ENCODE peak calls at places on chromosome 11, in nine cellular contexts. S is neural crest cell, W is fibroblast of pulmonary artery, Z is A549, P is GM12878, R is fibroblast of the aortic adventitia, Y is GM13976, F is activated B cell treated with CpG ODN at 0.5 μM for 24 hours, U is heart left ventricle. E is an unnamed sample.

GRCh38 chr11:10400856-10401255 is 54.2 kb upstream of the AMPD3 start:
- DNase-seq in S (no peak), W (no peak), Z (no peak), P (no peak), R (no peak), Y (no peak), F (no peak), U (no peak), E (no peak)

GRCh38 chr11:123301696-123302400 is 106.8 kb upstream of the CLMP start:
- DNase-seq in S (peak; percentile 78), W (peak; percentile 39), Z (peak; percentile 29), P (peak; percentile 32), R (peak; percentile 25), Y (peak; percentile 90), F (peak; percentile 65), U (peak; percentile 56), E (peak; percentile 89)

GRCh38 chr11:126282742-126283591 is at the start of gene TIRAP:
- DNase-seq in S (peak; percentile 43), W (peak; percentile 44), Z (peak; percentile 46), P (no peak), R (peak; percentile 42), Y (peak; percentile 73), F (peak; percentile 68), U (peak; percentile 73), E (peak; percentile 62)

GRCh38 chr11:122354029-122354697 is 238.1 kb upstream of the BLID start:
- DNase-seq in S (no peak), W (peak; percentile 22), Z (no peak), P (no peak), R (peak; percentile 81), Y (no peak), F (no peak), U (no peak), E (no peak)

GRCh38 chr11:8803973-8804372 is 107.0 kb upstream of the AKIP1 start:
- DNase-seq in S (no peak), W (no peak), Z (no peak), P (no peak), R (no peak), Y (no peak), F (no peak), U (peak; percentile 55), E (no peak)

GRCh38 chr11:46920709-46921108 is 2.4 kb upstream of the LRP4 start:
- DNase-seq in S (no peak), W (peak; percentile 91), Z (peak; percentile 74), P (no peak), R (peak; percentile 97), Y (no peak), F (no peak), U (peak; percentile 74), E (no peak)

GRCh38 chr11:65852508-65853248 is 5.3 kb downstream of the CFL1 start:
- DNase-seq in S (no peak), W (no peak), Z (no peak), P (no peak), R (no peak), Y (no peak), F (no peak), U (no peak), E (no peak)

GRCh38 chr11:3121416-3121815 is 43.7 kb downstream of the OSBPL5 start:
- DNase-seq in S (no peak), W (no peak), Z (no peak), P (no peak), R (no peak), Y (no peak), F (no peak), U (peak; percentile 9), E (no peak)

GRCh38 chr11:32562839-32563599 is 20.6 kb upstream of the EIF3M start:
- DNase-seq in S (no peak), W (peak; percentile 42), Z (no peak), P (no peak), R (peak; percentile 68), Y (no peak), F (no peak), U (no peak), E (no peak)

GRCh38 chr11:123640677-123641494 is 13.5 kb downstream of the SCN3B start:
- DNase-seq in S (peak; percentile 52), W (peak; percentile 45), Z (peak; percentile 35), P (no peak), R (peak; percentile 45), Y (peak; percentile 78), F (peak; percentile 33), U (peak; percentile 40), E (peak; percentile 71)

GRCh38 chr11:128467610-128468041 is 119.7 kb downstream of the ETS1 start:
- DNase-seq in S (peak; percentile 21), W (peak; percentile 94), Z (peak; percentile 75), P (no peak), R (peak; percentile 90), Y (no peak), F (no peak), U (peak; percentile 64), E (no peak)

GRCh38 chr11:19524171-19524671 is 188.4 kb upstream of the NAV2 start:
- DNase-seq in S (no peak), W (peak; percentile 20), Z (no peak), P (no peak), R (peak; percentile 24), Y (no peak), F (no peak), U (no peak), E (no peak)

GRCh38 chr11:74033046-74033445 is 24.2 kb upstream of the UCP3 start:
- DNase-seq in S (no peak), W (no peak), Z (no peak), P (no peak), R (no peak), Y (no peak), F (no peak), U (no peak), E (no peak)

GRCh38 chr11:73430326-73430725 is 54.1 kb downstream of the RELT start:
- DNase-seq in S (no peak), W (no peak), Z (no peak), P (no peak), R (no peak), Y (no peak), F (no peak), U (no peak), E (no peak)

DNA sequence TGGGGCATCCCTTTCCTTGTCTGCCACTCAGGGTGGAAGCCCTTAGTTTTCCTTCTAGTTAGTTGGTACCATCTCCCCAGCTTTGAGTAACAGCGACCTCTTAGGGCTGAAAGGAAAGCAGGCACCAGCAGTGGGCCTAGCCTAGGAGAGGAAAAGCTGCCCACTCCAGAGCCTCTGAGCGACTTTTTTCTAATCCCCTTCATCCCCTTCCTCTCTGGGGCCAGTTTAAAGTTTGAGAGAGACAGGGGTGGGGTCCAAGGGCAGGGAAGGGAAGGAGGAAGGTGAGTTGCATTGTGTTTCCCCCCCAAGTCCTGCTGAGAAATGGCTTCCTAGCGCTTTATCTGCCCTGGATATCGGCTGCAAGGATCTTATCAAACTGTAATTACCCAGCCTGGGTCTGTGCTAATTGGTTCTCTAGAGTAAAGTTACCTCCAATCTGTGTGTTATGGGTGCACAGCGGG is 573.9 kb upstream of the CADM1 start:
- DNase-seq in S (peak; percentile 22), W (no peak), Z (no peak), P (no peak), R (no peak), Y (peak; percentile 43), F (no peak), U (no peak), E (peak; percentile 36)
- TF ChIP-seq CTCF in S (peak; percentile 55), W (no peak), Z (no peak), P (peak; percentile 63), R (no peak), Y (peak; percentile 68), F (no peak), U (peak; percentile 17), E (peak; percentile 47)

DNA sequence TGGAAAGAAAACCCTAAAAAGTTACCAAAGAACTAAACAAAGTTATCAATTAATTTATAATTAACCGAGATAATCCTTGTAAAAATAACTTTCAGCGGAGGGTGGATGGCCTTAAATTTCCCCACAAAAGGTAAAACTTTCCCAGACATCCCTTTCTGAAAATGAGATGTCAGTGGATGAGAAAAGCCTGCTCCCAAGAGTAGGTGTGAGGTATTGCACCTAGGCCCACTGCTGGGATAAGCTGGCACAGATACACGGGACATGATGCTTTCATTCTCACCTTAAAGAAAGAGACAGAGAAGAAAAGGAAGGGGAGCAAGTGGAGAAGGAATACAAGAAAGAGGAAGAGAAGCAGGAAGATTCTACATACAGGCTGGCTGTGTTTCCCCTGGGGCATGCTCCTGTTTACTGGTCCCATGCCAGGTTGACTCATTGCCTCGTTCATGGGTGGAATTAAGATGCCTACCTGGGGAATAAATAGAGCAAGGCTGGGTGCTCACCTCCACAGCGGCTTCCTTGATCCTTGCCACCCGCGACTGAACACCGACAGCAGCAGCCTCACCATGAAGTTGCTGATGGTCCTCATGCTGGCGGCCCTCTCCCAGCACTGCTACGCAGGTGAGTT is at the start of gene SCGB2A2:
- DNase-seq in S (no peak), W (no peak), Z (no peak), P (no peak), R (no peak), Y (no peak), F (no peak), U (no peak), E (no peak)
- TF ChIP-seq CTCF in S (peak; percentile 24), W (peak; percentile 16), Z (peak; percentile 15), P (peak; percentile 23), R (peak; percentile 5), Y (no peak), F (no peak), U (peak; percentile 9), E (no peak)

GRCh38 chr11:106288988-106289387 is 211.5 kb downstream of the AASDHPPT start:
- DNase-seq in S (no peak), W (no peak), Z (no peak), P (no peak), R (no peak), Y (no peak), F (no peak), U (no peak), E (no peak)

GRCh38 chr11:106286881-106287504 is 209.5 kb downstream of the AASDHPPT start:
- DNase-seq in S (no peak), W (no peak), Z (no peak), P (no peak), R (no peak), Y (no peak), F (no peak), U (no peak), E (no peak)

GRCh38 chr11:106288057-106288456 is 210.6 kb downstream of the AASDHPPT start:
- DNase-seq in S (no peak), W (no peak), Z (no peak), P (no peak), R (no peak), Y (no peak), F (no peak), U (no peak), E (no peak)
- TF ChIP-seq CTCF in S (no peak), W (no peak), Z (no peak), P (no peak), R (no peak), Y (no peak), F (no peak), U (no peak), E (no peak)

DNA sequence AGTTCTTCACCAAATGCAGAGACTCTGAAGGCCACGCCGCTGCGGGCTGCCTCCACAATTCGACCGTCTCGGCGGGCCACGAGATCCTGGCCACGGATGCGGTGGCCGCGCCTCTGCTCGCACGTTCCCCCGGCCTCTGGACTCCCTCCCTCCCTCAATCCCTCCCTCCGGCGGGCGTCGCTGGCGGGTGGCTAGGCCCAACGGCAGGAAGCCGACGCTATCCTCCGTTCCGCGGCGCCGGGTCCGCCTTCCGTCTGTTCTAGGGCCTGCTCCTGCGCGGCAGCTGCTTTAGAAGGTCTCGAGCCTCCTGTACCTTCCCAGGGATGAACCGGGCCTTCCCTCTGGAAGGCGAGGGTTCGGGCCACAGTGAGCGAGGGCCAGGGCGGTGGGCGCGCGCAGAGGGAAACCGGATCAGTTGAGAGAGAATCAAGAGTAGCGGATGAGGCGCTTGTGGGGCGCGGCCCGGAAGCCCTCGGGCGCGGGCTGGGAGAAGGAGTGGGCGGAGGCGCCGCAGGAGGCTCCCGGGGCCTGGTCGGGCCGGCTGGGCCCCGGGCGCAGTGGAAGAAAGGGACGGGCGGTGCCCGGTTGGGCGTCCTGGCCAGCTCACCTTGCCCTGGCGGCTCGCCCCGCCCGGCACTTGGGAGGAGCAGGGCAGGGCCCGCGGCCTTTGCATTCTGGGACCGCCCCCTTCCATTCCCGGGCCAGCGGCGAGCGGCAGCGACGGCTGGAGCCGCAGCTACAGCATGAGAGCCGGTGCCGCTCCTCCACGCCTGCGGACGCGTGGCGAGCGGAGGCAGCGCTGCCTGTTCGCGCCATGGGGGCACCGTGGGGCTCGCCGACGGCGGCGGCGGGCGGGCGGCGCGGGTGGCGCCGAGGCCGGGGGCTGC is at the start of gene FUT4:
- DNase-seq in S (peak; percentile 70), W (peak; percentile 76), Z (peak; percentile 87), P (no peak), R (peak; percentile 75), Y (peak; percentile 87), F (peak; percentile 72), U (peak; percentile 90), E (peak; percentile 86)
- TF ChIP-seq CTCF in S (peak; percentile 7), W (no peak), Z (no peak), P (no peak), R (no peak), Y (no peak), F (no peak), U (peak; percentile 16), E (no peak)